ENCODE peak calls at places on chromosomes 3 and 15, in four cellular contexts. F is WTC11, R is IMR-90, Y is K562. L is an unnamed sample.

GRCh38 chr3:107542665-107543064 is 19.9 kb downstream of the BBX start:
- DNase-seq in Y (no peak), F (no peak), R (peak), L (no peak)

GRCh38 chr3:172915911-172916514 is 165.5 kb downstream of the ECT2 start:
- DNase-seq in R (no peak), F (no peak), Y (no peak), L (no peak)

GRCh38 chr3:151319613-151320012 is 3.0 kb upstream of the GPR87 start:
- DNase-seq in R (peak), Y (no peak), F (no peak), L (no peak)

GRCh38 chr3:117114517-117115265 is 405.1 kb downstream of the TUSC7 start:
- DNase-seq in F (no peak), R (no peak), Y (no peak), L (no peak)

GRCh38 chr3:160291290-160291908 is 66.2 kb downstream of the C3orf80 start:
- DNase-seq in R (no peak), F (no peak), Y (no peak), L (no peak)

GRCh38 chr3:125003369-125003853 is 52.4 kb downstream of the HEG1 start:
- DNase-seq in Y (no peak), F (no peak), R (peak), L (no peak)

GRCh38 chr15:101329309-101329863 is 34.3 kb upstream of the SNRPA1 start:
- DNase-seq in F (no peak), Y (no peak), R (no peak), L (no peak)

GRCh38 chr3:131453536-131453935 is 49.2 kb downstream of the MRPL3 start:
- DNase-seq in Y (no peak), F (no peak), R (no peak), L (no peak)

GRCh38 chr15:68784206-68784605 is 36.5 kb downstream of the ANP32A start:
- DNase-seq in Y (no peak), R (no peak), F (no peak), L (no peak)

GRCh38 chr15:81595752-81596151 is 221.7 kb upstream of the TMC3 start:
- DNase-seq in R (no peak), F (no peak), Y (no peak), L (no peak)

GRCh38 chr3:65732060-65732933 is 306.4 kb downstream of the MAGI1 start:
- DNase-seq in Y (peak), R (peak), F (no peak), L (peak)

GRCh38 chr3:75171632-75172230 is 492.4 kb upstream of the FRG2C start:
- DNase-seq in F (no peak), R (peak), Y (no peak), L (peak)

GRCh38 chr15:63448261-63448660 is 56.1 kb upstream of the USP3 start:
- DNase-seq in F (no peak), Y (no peak), R (no peak), L (no peak)

GRCh38 chr15:56040081-56041035 is 46.9 kb upstream of the NEDD4 start:
- DNase-seq in R (peak), Y (no peak), F (no peak), L (peak)

GRCh38 chr3:58306662-58307286 is 454 bp downstream of the HTD2 start:
- DNase-seq in R (peak), F (peak), Y (peak), L (peak)

GRCh38 chr15:98537516-98538060 is 110.8 kb upstream of the IGF1R start:
- DNase-seq in R (no peak), F (no peak), Y (no peak), L (no peak)

GRCh38 chr3:182671942-182672341 is 121.4 kb upstream of the ATP11B start:
- DNase-seq in Y (no peak), R (peak), F (no peak), L (no peak)

GRCh38 chr3:52406791-52407510 is 38.0 kb downstream of the SEMA3G start:
- DNase-seq in R (no peak), F (no peak), Y (no peak), L (no peak)

GRCh38 chr3:159732172-159733111 is 256.2 kb upstream of the IL12A start:
- DNase-seq in R (peak), Y (no peak), F (peak), L (peak)

GRCh38 chr3:43327184-43327950 is 41.0 kb downstream of the SNRK start:
- DNase-seq in R (no peak), F (no peak), Y (no peak), L (no peak)

GRCh38 chr15:55907797-55908196 is 85.6 kb downstream of the NEDD4 start:
- DNase-seq in F (no peak), Y (no peak), R (peak), L (peak)

GRCh38 chr3:94420941-94421340 is 358.1 kb downstream of the NSUN3 start:
- DNase-seq in F (no peak), Y (no peak), R (peak), L (no peak)

GRCh38 chr3:64030741-64031140 is 7.4 kb upstream of the PSMD6 start:
- DNase-seq in F (peak), Y (peak), R (peak), L (peak)

GRCh38 chr15:74445816-74446763 is 12.3 kb upstream of the SEMA7A start:
- DNase-seq in R (no peak), Y (no peak), F (no peak), L (no peak)

GRCh38 chr3:61371123-61371522 is 119.9 kb upstream of the FHIT start:
- DNase-seq in Y (peak), R (no peak), F (peak), L (peak)

GRCh38 chr3:52070724-52071621 is 14.6 kb upstream of the DUSP7 start:
- DNase-seq in F (no peak), Y (no peak), R (no peak), L (no peak)

GRCh38 chr3:171328419-171329082 is 131.7 kb downstream of the TNIK start:
- DNase-seq in R (no peak), F (peak), Y (peak), L (no peak)

GRCh38 chr3:38039899-38040261 is 872 bp downstream of the DLEC1 start:
- DNase-seq in F (no peak), R (peak), Y (peak), L (no peak)

GRCh38 chr3:126293370-126294082 is 63.7 kb downstream of the KLF15 start:
- DNase-seq in R (peak), F (no peak), Y (no peak), L (no peak)

GRCh38 chr15:66580643-66581042 is 14.8 kb upstream of the LCTL start:
- DNase-seq in Y (no peak), F (no peak), R (peak), L (no peak)
- TF ChIP-seq USF2 in Y (no peak), F (no peak), R (no peak), L (no peak)

GRCh38 chr15:31503758-31504461 is 177.3 kb downstream of the KLF13 start:
- DNase-seq in Y (no peak), R (no peak), F (no peak), L (no peak)
- TF ChIP-seq USF2 in Y (no peak), R (no peak), F (no peak), L (no peak)

GRCh38 chr3:32453346-32453745 is 49.3 kb downstream of the CMTM6 start:
- DNase-seq in Y (no peak), F (no peak), R (peak), L (no peak)

GRCh38 chr3:32450426-32450825 is 52.2 kb downstream of the CMTM6 start:
- DNase-seq in F (no peak), R (no peak), Y (no peak), L (no peak)

GRCh38 chr3:32448686-32449474 is 53.8 kb downstream of the CMTM6 start:
- DNase-seq in R (no peak), F (no peak), Y (no peak), L (no peak)

GRCh38 chr3:32452009-32452408 is 50.6 kb downstream of the CMTM6 start:
- DNase-seq in F (no peak), Y (no peak), R (no peak), L (no peak)

DNA sequence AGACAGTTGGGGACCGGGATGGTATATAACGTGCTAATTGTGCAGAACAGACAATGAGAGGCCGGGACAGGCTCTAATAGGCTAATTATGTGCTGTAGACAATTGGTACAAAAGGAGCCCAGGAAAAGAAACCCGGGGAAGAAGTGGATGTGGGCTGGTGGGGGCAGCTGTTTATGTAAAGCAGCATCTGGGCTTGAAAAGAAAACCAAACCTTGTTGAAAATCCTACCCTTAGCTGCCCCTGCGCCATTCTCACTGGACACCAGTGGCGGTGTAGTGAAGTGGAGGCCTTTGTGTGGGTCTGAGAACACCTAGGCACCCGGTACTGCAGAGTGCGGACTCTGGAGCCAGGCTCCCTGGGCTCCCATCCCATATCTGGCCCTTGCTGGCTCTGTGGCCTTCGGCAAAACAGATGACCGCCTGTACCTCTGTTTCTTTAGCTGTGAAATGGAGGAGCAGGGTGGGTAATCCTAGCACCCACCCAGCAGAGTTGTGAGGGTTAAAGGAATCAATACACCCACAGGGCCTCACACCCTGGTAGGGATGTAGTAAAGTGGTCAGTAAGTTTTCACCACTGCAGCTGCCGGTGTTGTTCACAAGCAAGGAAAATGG is 51.5 kb downstream of the CMTM6 start:
- DNase-seq in Y (no peak), R (no peak), F (no peak), L (no peak)
- TF ChIP-seq USF2 in Y (no peak), R (no peak), F (no peak), L (no peak)

GRCh38 chr15:70244978-70245542 is 147.3 kb upstream of the TLE3 start:
- DNase-seq in R (no peak), F (no peak), Y (no peak), L (no peak)
- TF ChIP-seq USF2 in R (no peak), F (no peak), Y (no peak), L (no peak)

GRCh38 chr15:57057134-57057930 is 138.9 kb downstream of the TCF12 start:
- DNase-seq in Y (no peak), F (no peak), R (no peak), L (no peak)

GRCh38 chr15:57060799-57061198 is 142.4 kb downstream of the TCF12 start:
- DNase-seq in F (no peak), R (peak), Y (no peak), L (peak)

GRCh38 chr15:57061281-57061680 is 142.8 kb downstream of the TCF12 start:
- DNase-seq in R (no peak), F (no peak), Y (no peak), L (no peak)

GRCh38 chr15:57064033-57064432 is 145.6 kb downstream of the TCF12 start:
- DNase-seq in F (no peak), Y (no peak), R (peak), L (no peak)

GRCh38 chr15:57061696-57062095 is 143.3 kb downstream of the TCF12 start:
- DNase-seq in F (no peak), Y (no peak), R (peak), L (no peak)
- TF ChIP-seq USF2 in F (no peak), Y (no peak), R (no peak), L (no peak)

GRCh38 chr3:70726966-70727365 is 414.5 kb upstream of the MDFIC2 start:
- DNase-seq in Y (no peak), F (no peak), R (peak), L (no peak)
- TF ChIP-seq USF2 in Y (no peak), F (no peak), R (no peak), L (no peak)

DNA sequence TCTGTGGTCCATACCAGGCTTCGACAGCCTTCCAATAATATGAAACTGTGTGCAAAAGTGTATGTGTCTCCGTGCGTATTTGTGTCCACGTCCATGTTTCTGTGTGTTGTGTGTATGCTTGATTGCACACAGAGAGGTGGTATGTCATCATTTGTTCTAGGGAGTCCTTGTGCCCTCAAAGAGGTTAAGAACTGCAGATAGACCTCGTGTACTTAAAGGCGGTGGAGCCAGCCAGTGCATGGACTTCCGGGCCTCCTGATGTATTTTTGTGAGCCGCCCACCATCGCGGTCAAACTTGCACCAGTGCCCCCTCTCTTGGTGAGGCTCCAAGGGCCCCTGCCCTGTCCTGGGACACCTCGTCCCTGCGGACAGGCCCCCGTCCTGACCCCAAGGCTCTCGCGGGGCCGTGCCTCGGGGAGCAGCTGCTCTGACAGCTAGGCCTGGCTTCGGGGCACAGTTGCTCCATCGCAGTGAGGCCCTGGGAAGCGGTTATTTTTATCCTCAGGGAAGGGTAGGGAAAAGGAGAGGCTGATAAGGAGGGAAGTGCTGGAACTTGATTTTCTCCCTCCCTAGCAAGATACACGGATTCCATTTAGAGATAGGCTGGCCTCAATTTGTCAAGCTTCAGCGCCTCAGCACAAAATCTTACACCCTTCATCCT is 1.2 kb upstream of the RYK start:
- DNase-seq in F (peak), R (no peak), Y (no peak), L (no peak)
- TF ChIP-seq USF2 in F (no peak), R (no peak), Y (no peak), L (no peak)

DNA sequence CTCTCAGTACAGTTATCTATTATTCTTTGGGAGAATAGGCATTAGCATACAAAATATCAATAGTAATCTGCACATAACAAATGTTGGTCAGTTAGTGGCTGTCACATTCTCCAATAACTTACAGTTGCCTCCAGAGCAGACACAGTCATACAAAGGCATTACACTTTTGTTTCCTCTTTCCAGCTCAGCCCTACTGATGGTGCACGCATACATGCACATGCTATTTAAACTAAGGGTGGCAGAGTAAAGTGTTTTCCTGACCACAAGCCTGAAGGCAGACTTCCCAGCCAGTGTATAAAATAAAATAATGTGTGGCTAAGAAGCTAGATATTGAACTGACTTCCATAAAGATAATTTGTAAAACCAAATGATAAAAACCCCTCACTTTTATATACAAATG is 47.6 kb downstream of the PHLDB2 start:
- DNase-seq in F (no peak), R (peak), Y (no peak), L (no peak)
- TF ChIP-seq USF2 in F (no peak), R (no peak), Y (no peak), L (no peak)

GRCh38 chr3:193400304-193400703 is 21.8 kb upstream of the ATP13A5 start:
- DNase-seq in R (no peak), Y (no peak), F (no peak), L (no peak)
- TF ChIP-seq USF2 in R (no peak), Y (no peak), F (no peak), L (no peak)

L was measured in A549.